ENCODE peak calls at places on chromosomes 4 and X, in seven cellular contexts. V is sigmoid colon, B is K562, Y is tibial nerve, Z is SK-N-SH, Q is A549, K is transverse colon. W is an unnamed sample.

GRCh38 chr4:33411182-33411581 is 2691.0 kb downstream of the PCDH7 start:
- DNase-seq in V (no peak), B (no peak), Y (no peak), Z (no peak), Q (no peak), K (no peak), W (no peak)

GRCh38 chrX:150517303-150517896 is 51.0 kb upstream of the MTM1 start:
- DNase-seq in V (no peak), B (no peak), Y (no peak), Z (no peak), Q (no peak), K (no peak), W (no peak)

GRCh38 chrX:22628275-22628674 is 355.6 kb downstream of the CBLL2 start:
- DNase-seq in V (no peak), B (no peak), Y (no peak), Z (no peak), Q (no peak), K (no peak), W (no peak)

GRCh38 chrX:12548746-12549145 is 242.5 kb upstream of the PRPS2 start:
- DNase-seq in V (no peak), B (no peak), Y (no peak), Z (no peak), Q (no peak), K (no peak), W (no peak)

GRCh38 chr4:186554890-186555827 is at the start of gene MTNR1A:
- DNase-seq in V (no peak), B (no peak), Y (no peak), Z (peak), Q (peak), K (peak), W (no peak)

GRCh38 chrX:20382518-20383291 is 116.0 kb upstream of the RPS6KA3 start:
- DNase-seq in V (no peak), B (no peak), Y (no peak), Z (peak), Q (peak), K (no peak), W (no peak)

GRCh38 chrX:69203367-69204037 is 38.2 kb upstream of the PJA1 start:
- DNase-seq in V (no peak), B (no peak), Y (no peak), Z (no peak), Q (no peak), K (no peak), W (no peak)

GRCh38 chr4:83490876-83491450 is 6.1 kb upstream of the ABRAXAS1 start:
- DNase-seq in V (no peak), B (peak), Y (no peak), Z (peak), Q (peak), K (no peak), W (no peak)

GRCh38 chr4:110515676-110516075 is 39.7 kb downstream of the ENPEP start:
- DNase-seq in V (no peak), B (no peak), Y (no peak), Z (no peak), Q (no peak), K (no peak), W (no peak)
- TF ChIP-seq CTCF in V (no peak), B (no peak), Y (no peak), Z (no peak), Q (no peak), K (no peak), W (no peak)

GRCh38 chrX:48713847-48714246 is 17.3 kb downstream of the SUV39H1 start:
- DNase-seq in V (no peak), B (no peak), Y (no peak), Z (no peak), Q (no peak), K (no peak), W (no peak)
- TF ChIP-seq EP300 in V (no peak), B (no peak), Y (no peak), Z (no peak), Q (no peak), K (no peak), W (no peak)

GRCh38 chr4:48016141-48017107 is at the start of the genes CNGA1 and NIPAL1:
- DNase-seq in V (peak), B (peak), Y (peak), Z (peak), Q (peak), K (peak), W (peak)
- TF ChIP-seq CTCF in V (no peak), B (peak), Y (peak), Z (peak), Q (peak), K (no peak), W (no peak)

DNA sequence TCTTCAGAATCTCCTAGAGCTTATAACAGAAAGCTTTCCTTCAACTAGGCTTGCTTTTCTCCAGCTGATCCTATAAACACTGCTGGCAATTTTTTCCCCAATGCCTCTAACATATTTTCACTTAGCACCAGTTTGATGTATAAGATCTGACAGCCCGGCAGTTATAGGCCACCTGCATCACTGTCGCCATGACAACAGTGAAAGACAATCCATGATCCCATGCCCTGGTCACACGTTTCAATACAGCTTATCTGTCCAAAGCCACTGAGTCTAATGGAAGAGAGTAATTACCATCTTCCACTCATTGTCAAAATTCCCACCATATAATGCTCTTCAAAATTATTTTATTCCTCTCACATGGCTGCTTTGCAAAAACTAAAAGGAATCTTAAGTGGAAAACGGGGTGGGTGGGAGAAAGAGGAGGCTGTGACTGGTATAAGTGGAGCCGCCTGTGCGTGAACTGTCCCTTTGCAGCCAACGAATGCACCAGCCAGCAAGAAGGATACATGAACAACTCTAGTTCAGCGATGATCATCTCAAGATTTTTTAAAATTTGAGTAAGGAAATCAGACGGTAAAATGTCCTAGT is 44.3 kb downstream of the MAML3 start:
- DNase-seq in V (no peak), B (no peak), Y (no peak), Z (peak), Q (no peak), K (no peak), W (no peak)
- TF ChIP-seq EP300 in V (no peak), B (no peak), Y (no peak), Z (no peak), Q (no peak), K (no peak), W (no peak)

GRCh38 chr4:53653484-53654053 is 62.3 kb upstream of the LNX1 start:
- DNase-seq in V (no peak), B (no peak), Y (no peak), Z (peak), Q (no peak), K (peak), W (peak)
- TF ChIP-seq CTCF in V (no peak), B (peak), Y (no peak), Z (no peak), Q (no peak), K (no peak), W (no peak)

DNA sequence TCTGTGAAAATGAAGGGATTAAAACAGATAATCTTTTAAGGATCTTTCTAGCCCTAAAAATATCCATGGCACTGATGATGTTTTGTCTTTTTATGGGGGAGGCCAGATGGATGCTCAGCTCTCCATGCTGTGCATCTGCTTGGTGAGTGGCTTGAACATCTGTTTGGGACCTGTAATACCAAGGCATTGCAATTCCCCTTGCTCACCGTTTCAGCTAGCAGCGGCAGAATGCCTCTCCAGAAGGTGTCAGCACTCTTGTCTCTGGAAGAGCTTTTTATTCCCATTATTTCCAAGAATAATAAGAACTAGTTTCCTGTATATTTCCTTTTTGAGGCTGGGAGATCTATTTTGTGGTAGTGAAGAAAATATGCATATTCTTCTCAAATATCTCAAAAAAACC is 151.9 kb upstream of the ANK2 start:
- DNase-seq in V (no peak), B (no peak), Y (no peak), Z (no peak), Q (no peak), K (no peak), W (no peak)
- TF ChIP-seq EP300 in V (no peak), B (no peak), Y (no peak), Z (no peak), Q (no peak), K (no peak), W (no peak)

W was measured in stomach.